ENCODE peak calls at places on chromosomes 3 and 15, in eight cellular contexts. W, L, T, U, R, N, E and X are unnamed samples.
A peak's percentile ranks its signal among the peaks of the same experiment; 100 is the strongest.

GRCh38 chr3:191901746-191902145 is 440.8 kb downstream of the PYDC2 start:
- DNase-seq in R (no peak), L (peak; percentile 68), E (no peak), T (no peak), U (no peak), N (no peak), W (peak; percentile 13), X (peak; percentile 1)

GRCh38 chr3:69359916-69360315 is 26.0 kb downstream of the FRMD4B start:
- DNase-seq in L (no peak), W (no peak), U (no peak), N (no peak), R (no peak), E (no peak), T (no peak), X (no peak)

GRCh38 chr3:177646749-177647148 is 449.5 kb upstream of the TBL1XR1 start:
- DNase-seq in N (no peak), T (no peak), E (no peak), R (no peak), U (no peak), L (no peak), W (no peak), X (no peak)

GRCh38 chr3:10224794-10225660 is 23.2 kb upstream of the TATDN2 start:
- DNase-seq in L (peak; percentile 72), U (peak; percentile 75), W (peak; percentile 86), E (peak; percentile 82), R (peak; percentile 94), T (peak; percentile 81), N (peak; percentile 26), X (peak; percentile 61)

GRCh38 chr15:67510597-67511225 is 10.2 kb upstream of the C15orf61 start:
- DNase-seq in T (no peak), R (no peak), L (no peak), U (peak; percentile 79), W (no peak), E (no peak), N (no peak), X (no peak)

GRCh38 chr3:45884368-45885201 is 1.8 kb upstream of the CCR9 start:
- DNase-seq in E (no peak), W (no peak), L (no peak), R (no peak), U (no peak), T (no peak), N (no peak), X (no peak)

GRCh38 chr3:58384381-58385090 is 49.1 kb downstream of the PDHB start:
- DNase-seq in T (no peak), N (no peak), L (no peak), E (no peak), R (no peak), U (no peak), W (no peak), X (no peak)

GRCh38 chr15:60916032-60916673 is 312.9 kb downstream of the RORA start:
- DNase-seq in W (no peak), N (no peak), E (no peak), R (no peak), T (no peak), U (no peak), L (no peak), X (no peak)

GRCh38 chr3:43036621-43037331 is 57.7 kb downstream of the GASK1A start:
- DNase-seq in W (no peak), L (no peak), E (peak; percentile 4), R (no peak), T (no peak), U (no peak), N (no peak), X (no peak)

GRCh38 chr3:68996356-68996995 is 17.0 kb downstream of the EOGT start:
- DNase-seq in N (peak; percentile 10), E (no peak), T (no peak), W (no peak), R (no peak), L (no peak), U (peak; percentile 41), X (no peak)